ENCODE peak calls at places on chromosome 20, in eight cellular contexts. I is IMR-90, C is SK-N-SH, Q is H1, D is HepG2, H is WTC11, G is GM12878, N is K562. W is an unnamed sample.

GRCh38 chr20:1215386-1216170 is 10.3 kb upstream of the RAD21L1 start:
- DNase-seq in I (no peak), C (no peak), Q (no peak), D (no peak), H (no peak), G (no peak), N (peak; percentile 60), W (no peak)

GRCh38 chr20:25695532-25696383 is 895 bp downstream of the ZNF337 start:
- DNase-seq in I (no peak), C (no peak), Q (no peak), D (no peak), H (no peak), G (no peak), N (no peak), W (no peak)

GRCh38 chr20:10671850-10672578 is 1.8 kb downstream of the JAG1 start:
- DNase-seq in I (peak; percentile 46), C (peak; percentile 48), Q (no peak), D (no peak), H (peak; percentile 64), G (no peak), N (peak; percentile 32), W (no peak)

GRCh38 chr20:39534846-39535245 is 572.7 kb downstream of the DHX35 start:
- DNase-seq in I (no peak), C (no peak), Q (no peak), D (no peak), H (peak; percentile 14), G (no peak), N (no peak), W (no peak)

GRCh38 chr20:25706793-25707192 is 10.1 kb upstream of the ZNF337 start:
- DNase-seq in I (no peak), C (no peak), Q (no peak), D (no peak), H (no peak), G (no peak), N (no peak), W (no peak)

GRCh38 chr20:63775096-63775978 is 35.8 kb downstream of the SLC2A4RG start:
- DNase-seq in I (peak; percentile 19), C (peak; percentile 95), Q (no peak), D (no peak), H (peak; percentile 91), G (no peak), N (peak; percentile 56), W (no peak)

GRCh38 chr20:6699931-6700562 is 67.4 kb upstream of the BMP2 start:
- DNase-seq in I (no peak), C (no peak), Q (no peak), D (no peak), H (no peak), G (no peak), N (no peak), W (no peak)

GRCh38 chr20:52405417-52405816 is 213.8 kb upstream of the ZFP64 start:
- DNase-seq in I (no peak), C (no peak), Q (no peak), D (no peak), H (no peak), G (no peak), N (no peak), W (no peak)

GRCh38 chr20:59966428-59966827 is 8.2 kb downstream of the CDH26 start:
- DNase-seq in I (no peak), C (no peak), Q (no peak), D (no peak), H (no peak), G (no peak), N (no peak), W (no peak)

GRCh38 chr20:63091901-63092659 is 85.3 kb upstream of the BHLHE23 start:
- DNase-seq in I (no peak), C (no peak), Q (no peak), D (no peak), H (peak; percentile 11), G (no peak), N (no peak), W (no peak)

GRCh38 chr20:30611239-30611984 is 646.1 kb upstream of the DEFB115 start:
- DNase-seq in I (no peak), C (no peak), Q (no peak), D (no peak), H (no peak), G (no peak), N (no peak), W (no peak)

GRCh38 chr20:51803157-51803854 is 985 bp upstream of the SALL4 start:
- DNase-seq in I (peak; percentile 6), C (peak; percentile 36), Q (no peak), D (no peak), H (no peak), G (no peak), N (no peak), W (peak; percentile 23)

GRCh38 chr20:23668477-23668951 is 20.3 kb downstream of the CST4 start:
- DNase-seq in I (peak; percentile 50), C (peak; percentile 63), Q (peak; percentile 19), D (peak; percentile 84), H (peak; percentile 72), G (no peak), N (peak; percentile 57), W (peak; percentile 84)

GRCh38 chr20:33944914-33945313 is 48.8 kb upstream of the RALY start:
- DNase-seq in I (no peak), C (no peak), Q (no peak), D (peak; percentile 39), H (no peak), G (no peak), N (no peak), W (no peak)

GRCh38 chr20:35556871-35557270 is 15.0 kb downstream of the ERGIC3 start:
- DNase-seq in I (no peak), C (no peak), Q (no peak), D (no peak), H (no peak), G (no peak), N (no peak), W (no peak)

GRCh38 chr20:31494131-31494530 is 19.0 kb downstream of the REM1 start:
- DNase-seq in I (peak; percentile 41), C (no peak), Q (no peak), D (peak; percentile 81), H (peak; percentile 68), G (no peak), N (peak; percentile 72), W (peak; percentile 43)

GRCh38 chr20:44129996-44130718 is 56.8 kb downstream of the JPH2 start:
- DNase-seq in I (peak; percentile 9), C (no peak), Q (no peak), D (no peak), H (no peak), G (no peak), N (no peak), W (no peak)
- TF ChIP-seq USF2 in I (no peak), C (no peak), Q (no peak), D (no peak), H (no peak), G (no peak), N (no peak), W (no peak)

GRCh38 chr20:37222086-37222485 is 39.5 kb downstream of the GHRH start:
- DNase-seq in I (no peak), C (no peak), Q (no peak), D (no peak), H (no peak), G (no peak), N (no peak), W (no peak)
- TF ChIP-seq USF2 in I (no peak), C (no peak), Q (no peak), D (no peak), H (no peak), G (no peak), N (no peak), W (no peak)

GRCh38 chr20:9203081-9203447 is 134.2 kb downstream of the PLCB4 start:
- DNase-seq in I (peak; percentile 48), C (no peak), Q (no peak), D (no peak), H (no peak), G (no peak), N (no peak), W (no peak)

GRCh38 chr20:9202440-9203080 is 133.7 kb downstream of the PLCB4 start:
- DNase-seq in I (no peak), C (no peak), Q (no peak), D (no peak), H (no peak), G (no peak), N (no peak), W (no peak)

GRCh38 chr20:9211016-9211760 is 142.3 kb downstream of the PLCB4 start:
- DNase-seq in I (no peak), C (no peak), Q (no peak), D (no peak), H (no peak), G (no peak), N (peak; percentile 34), W (no peak)

GRCh38 chr20:9204979-9205378 is 136.1 kb downstream of the PLCB4 start:
- DNase-seq in I (no peak), C (no peak), Q (no peak), D (no peak), H (no peak), G (no peak), N (no peak), W (no peak)

GRCh38 chr20:9206486-9206885 is 137.6 kb downstream of the PLCB4 start:
- DNase-seq in I (no peak), C (no peak), Q (no peak), D (no peak), H (no peak), G (no peak), N (no peak), W (no peak)
- TF ChIP-seq USF2 in I (no peak), C (no peak), Q (no peak), D (no peak), H (no peak), G (no peak), N (no peak), W (no peak)

GRCh38 chr20:4875578-4876067 is 125.7 kb downstream of the SLC23A2 start:
- DNase-seq in I (no peak), C (no peak), Q (no peak), D (no peak), H (no peak), G (peak; percentile 58), N (no peak), W (no peak)

GRCh38 chr20:4876301-4876700 is 125.0 kb downstream of the SLC23A2 start:
- DNase-seq in I (no peak), C (no peak), Q (no peak), D (no peak), H (no peak), G (no peak), N (no peak), W (no peak)

GRCh38 chr20:4870906-4871305 is 130.4 kb downstream of the SLC23A2 start:
- DNase-seq in I (no peak), C (no peak), Q (no peak), D (no peak), H (no peak), G (no peak), N (no peak), W (no peak)

GRCh38 chr20:4871486-4871885 is 129.8 kb downstream of the SLC23A2 start:
- DNase-seq in I (no peak), C (no peak), Q (no peak), D (no peak), H (no peak), G (no peak), N (no peak), W (no peak)

GRCh38 chr20:4873396-4873795 is 127.9 kb downstream of the SLC23A2 start:
- DNase-seq in I (no peak), C (no peak), Q (no peak), D (no peak), H (no peak), G (no peak), N (no peak), W (no peak)
- TF ChIP-seq USF2 in I (no peak), C (no peak), Q (no peak), D (no peak), H (no peak), G (no peak), N (no peak), W (no peak)

GRCh38 chr20:58714340-58714922 is 21.8 kb downstream of the NPEPL1 start:
- DNase-seq in I (no peak), C (peak; percentile 32), Q (no peak), D (no peak), H (peak; percentile 9), G (no peak), N (no peak), W (no peak)
- TF ChIP-seq USF2 in I (no peak), C (no peak), Q (no peak), D (no peak), H (no peak), G (no peak), N (no peak), W (no peak)